ENCODE peak calls at places on chromosomes 1 and 21, in ten cellular contexts. R is RWPE1; D is uterus; A is GM12865; U is astrocyte of the spinal cord; P is left ventricle myocardium inferior; G is CD4-positive, alpha-beta T cell; W is progenitor cell of endocrine pancreas; Z is osteoblast; V is H1. I is an unnamed sample.

GRCh38 chr1:40258445-40258769 is 371 bp downstream of the ZMPSTE24 start:
- DNase-seq in V (no peak), A (no peak), P (no peak), W (no peak), Z (peak), G (no peak), R (no peak), D (no peak), U (peak), I (no peak)

GRCh38 chr1:14689996-14690614 is 91.6 kb downstream of the KAZN start:
- DNase-seq in U (peak), A (no peak), R (no peak), V (no peak), G (no peak), W (no peak), Z (peak), D (no peak), P (no peak), I (no peak)

GRCh38 chr21:31232344-31232743 is 111.7 kb downstream of the TIAM1 start:
- DNase-seq in R (no peak), Z (no peak), P (no peak), G (no peak), U (no peak), A (no peak), D (no peak), V (no peak), W (no peak), I (no peak)

GRCh38 chr1:58773406-58773840 is 10.4 kb downstream of the JUN start:
- DNase-seq in Z (peak), R (no peak), D (peak), V (no peak), P (peak), U (peak), W (no peak), A (peak), G (no peak), I (peak)

GRCh38 chr1:207944571-207944970 is 33.6 kb upstream of the CD34 start:
- DNase-seq in Z (no peak), W (no peak), G (no peak), U (peak), R (peak), P (no peak), V (no peak), A (no peak), D (no peak), I (no peak)

GRCh38 chr21:45029298-45029967 is 44.9 kb upstream of the ADARB1 start:
- DNase-seq in R (no peak), G (no peak), W (no peak), D (no peak), Z (peak), P (peak), A (no peak), V (no peak), U (peak), I (no peak)

GRCh38 chr21:41906770-41907169 is 27.6 kb upstream of the PRDM15 start:
- DNase-seq in Z (no peak), V (no peak), A (no peak), P (no peak), D (no peak), U (no peak), R (no peak), G (no peak), W (no peak), I (no peak)

GRCh38 chr1:236284291-236284711 is 2.5 kb upstream of the ERO1B start:
- DNase-seq in V (no peak), Z (no peak), A (peak), U (no peak), P (no peak), G (no peak), W (no peak), R (no peak), D (no peak), I (no peak)

GRCh38 chr1:16441312-16441641 is 753 bp downstream of the NECAP2 start:
- DNase-seq in A (no peak), Z (peak), R (peak), D (no peak), P (no peak), W (no peak), U (peak), G (no peak), V (no peak), I (no peak)

GRCh38 chr1:161226320-161226711 is 456 bp downstream of the TOMM40L start:
- DNase-seq in W (no peak), R (no peak), G (no peak), V (no peak), U (no peak), D (no peak), P (no peak), A (peak), Z (no peak), I (no peak)

GRCh38 chr1:44677201-44677520 is 2.6 kb downstream of the ARMH1 start:
- DNase-seq in R (peak), U (peak), Z (peak), A (peak), P (no peak), W (no peak), G (no peak), V (no peak), D (no peak), I (no peak)
- TF ChIP-seq CTCF in R (peak), U (peak), Z (peak), A (peak), P (peak), W (peak), G (peak), V (no peak), D (peak), I (no peak)

DNA sequence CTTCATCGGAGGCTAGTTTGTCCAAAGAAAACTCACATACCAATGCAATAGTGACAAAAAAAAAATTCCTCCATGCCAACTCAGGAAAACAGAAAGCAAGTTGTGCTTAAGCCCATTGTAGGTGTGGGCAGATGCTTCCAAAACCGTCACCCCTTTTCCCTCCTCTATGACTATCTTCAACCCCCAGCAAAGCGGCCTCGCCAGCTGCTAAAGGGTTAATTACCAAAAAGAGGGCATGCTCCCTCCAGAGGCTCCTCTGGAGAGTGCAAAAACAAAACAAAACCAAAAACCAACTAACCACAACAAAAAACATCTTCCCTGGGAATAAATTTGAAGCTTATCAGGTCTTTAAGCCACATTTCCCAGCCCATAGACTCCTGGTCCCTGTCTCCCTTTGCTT is 1.2 kb downstream of the LMOD1 start:
- DNase-seq in A (no peak), G (no peak), W (no peak), P (no peak), D (no peak), Z (peak), R (no peak), V (peak), U (no peak), I (no peak)
- TF ChIP-seq CTCF in A (no peak), G (no peak), W (peak), P (peak), D (peak), Z (peak), R (no peak), V (peak), U (peak), I (no peak)

DNA sequence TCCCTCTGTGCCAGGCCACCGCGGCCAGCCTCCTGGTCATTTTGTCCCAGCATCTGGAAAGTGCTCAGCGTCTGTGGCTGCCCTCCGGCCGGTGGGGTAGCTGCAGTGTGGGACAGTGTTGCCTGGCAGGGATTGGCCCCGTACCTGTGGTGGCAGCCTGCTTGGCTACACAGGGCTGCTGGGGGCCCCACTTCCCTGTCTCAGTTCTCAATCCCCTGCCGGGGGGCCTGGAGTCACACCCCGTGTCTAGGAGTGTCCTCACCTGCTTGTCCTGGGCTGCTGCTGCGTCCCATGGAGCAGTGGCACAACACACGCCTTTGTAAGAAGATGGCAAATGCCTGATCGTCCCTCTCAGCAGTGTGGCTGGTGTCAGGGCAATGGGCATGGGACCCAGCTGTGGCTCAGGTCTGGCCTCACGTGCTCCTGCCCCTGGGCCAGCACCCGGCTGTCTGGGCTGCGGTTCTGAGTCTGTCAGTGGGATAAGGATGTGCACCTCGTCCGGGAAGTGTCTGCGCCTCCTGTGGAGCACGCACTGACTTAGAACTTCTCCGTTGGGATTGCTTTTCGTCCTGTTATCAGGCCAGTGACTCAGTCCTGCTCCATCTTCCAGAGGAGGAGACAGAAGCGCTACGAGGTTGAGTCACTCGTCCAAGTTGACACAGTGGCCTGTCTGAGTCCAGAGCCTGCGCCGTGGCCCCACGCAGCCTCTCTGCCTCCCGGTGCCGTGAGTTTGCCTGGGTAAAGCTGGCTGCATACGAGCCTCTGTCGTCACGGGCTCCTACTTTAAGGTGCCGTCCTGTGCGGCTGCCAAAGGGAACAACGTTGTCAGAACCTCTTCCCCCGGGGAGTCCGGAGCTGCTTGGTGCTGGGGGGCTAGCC is 41.0 kb downstream of the CRYAA start:
- DNase-seq in Z (peak), P (no peak), D (peak), R (peak), A (no peak), W (peak), U (peak), V (no peak), G (no peak), I (no peak)
- TF ChIP-seq CTCF in Z (no peak), P (no peak), D (no peak), R (no peak), A (no peak), W (no peak), U (no peak), V (no peak), G (no peak), I (no peak)

GRCh38 chr1:174297351-174297750 is 138.0 kb downstream of the RABGAP1L start:
- DNase-seq in D (no peak), W (no peak), V (peak), P (no peak), R (no peak), A (no peak), Z (peak), U (no peak), G (no peak), I (no peak)
- TF ChIP-seq CTCF in D (no peak), W (no peak), V (peak), P (no peak), R (no peak), A (no peak), Z (no peak), U (no peak), G (no peak), I (no peak)

I was measured in activated B cell treated with CpG ODN at 0.5 μM for 24 hours.